ENCODE peak calls at places on chromosomes 16 and 17, in seven cellular contexts. J is ovary, S is thoracic aorta, W is AG04449, N is DND-41, U is fibroblast of lung, C is cardiac fibroblast. O is an unnamed sample.

GRCh38 chr17:80382956-80383355 is 32.0 kb upstream of the ENDOV start:
- DNase-seq in J (no peak), S (no peak), W (no peak), N (no peak), U (no peak), C (no peak), O (no peak)

GRCh38 chr17:58331815-58332719 is 3.5 kb upstream of the TSPOAP1 start:
- DNase-seq in J (no peak), S (no peak), W (no peak), N (peak), U (no peak), C (no peak), O (no peak)

GRCh38 chr16:88010343-88010970 is 59.2 kb downstream of the BANP start:
- DNase-seq in J (no peak), S (no peak), W (no peak), N (no peak), U (no peak), C (no peak), O (no peak)

GRCh38 chr16:56310685-56311084 is 114.7 kb downstream of the AMFR start:
- DNase-seq in J (no peak), S (no peak), W (no peak), N (no peak), U (no peak), C (no peak), O (no peak)

GRCh38 chr16:29943846-29944669 is 17.8 kb upstream of the TMEM219 start:
- DNase-seq in J (peak), S (no peak), W (peak), N (no peak), U (peak), C (peak), O (peak)

GRCh38 chr16:88315543-88316105 is 67.1 kb upstream of the ZNF469 start:
- DNase-seq in J (no peak), S (no peak), W (no peak), N (no peak), U (peak), C (peak), O (no peak)

GRCh38 chr17:17767096-17767470 is 69.7 kb downstream of the SREBF1 start:
- DNase-seq in J (no peak), S (no peak), W (no peak), N (no peak), U (no peak), C (no peak), O (no peak)

GRCh38 chr16:24758986-24759385 is 29.5 kb downstream of the TNRC6A start:
- DNase-seq in J (no peak), S (no peak), W (no peak), N (no peak), U (no peak), C (no peak), O (no peak)

GRCh38 chr17:15900871-15901270 is 44.1 kb upstream of the ADORA2B start:
- DNase-seq in J (no peak), S (no peak), W (no peak), N (no peak), U (no peak), C (no peak), O (no peak)
- H3K4me3 ChIP-seq in J (no peak), S (no peak), W (no peak), N (no peak), U (no peak), C (no peak), O (no peak)

GRCh38 chr17:30299000-30299399 is 7.3 kb upstream of the BLMH start:
- DNase-seq in J (no peak), S (no peak), W (no peak), N (no peak), U (peak), C (peak), O (no peak)
- TF ChIP-seq CTCF in J (no peak), S (no peak), W (peak), N (peak), U (peak), C (peak), O (peak)

DNA sequence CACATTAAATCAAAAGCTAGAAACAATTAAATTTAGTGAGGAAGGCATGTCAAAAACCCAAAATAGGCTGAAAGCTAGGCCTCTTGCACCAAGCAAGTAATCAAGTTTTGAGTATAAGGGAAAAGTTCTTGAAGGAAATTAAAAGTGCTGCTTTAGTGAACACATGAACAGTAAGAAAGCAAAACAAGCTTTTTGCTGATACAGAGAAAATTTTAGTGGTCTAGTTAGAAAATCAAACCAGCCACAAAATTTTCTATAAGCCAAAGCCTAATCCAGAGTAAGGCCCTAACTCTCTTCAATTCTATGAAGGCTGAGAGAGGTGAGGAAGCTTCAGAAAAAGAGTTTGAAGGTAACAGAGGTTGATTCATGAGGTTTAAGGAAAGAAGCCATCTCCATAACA is 116.2 kb downstream of the CYB561 start:
- DNase-seq in J (no peak), S (no peak), W (no peak), N (no peak), U (no peak), C (no peak), O (no peak)
- H3K4me3 ChIP-seq in J (no peak), S (no peak), W (no peak), N (no peak), U (no peak), C (no peak), O (no peak)

DNA sequence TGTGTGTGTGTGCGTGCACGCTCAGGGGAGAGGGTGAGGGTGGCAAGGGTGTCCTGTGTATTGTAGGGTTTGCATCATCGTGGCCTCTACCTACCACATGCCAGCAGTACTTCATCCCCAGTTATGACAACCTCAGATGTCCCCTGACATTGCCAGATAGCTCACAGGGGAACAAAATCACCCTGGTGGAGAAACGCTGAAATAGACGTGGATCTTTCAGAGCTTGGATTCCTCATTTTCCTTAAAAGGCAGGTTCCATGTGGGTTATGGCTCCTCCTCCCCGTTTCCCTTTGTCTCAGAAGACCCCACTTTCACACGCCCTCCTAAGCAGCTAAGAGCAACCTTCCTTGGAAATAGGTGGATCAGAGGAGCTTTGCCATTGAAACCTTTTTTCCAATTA is 75.2 kb upstream of the IRX3 start:
- DNase-seq in J (no peak), S (no peak), W (no peak), N (no peak), U (no peak), C (no peak), O (peak)
- TF ChIP-seq CTCF in J (no peak), S (no peak), W (no peak), N (no peak), U (peak), C (no peak), O (peak)

GRCh38 chr16:81447383-81448101 is 2.9 kb downstream of the CMIP start:
- DNase-seq in J (no peak), S (no peak), W (no peak), N (no peak), U (no peak), C (no peak), O (no peak)
- H3K4me3 ChIP-seq in J (no peak), S (peak), W (peak), N (peak), U (no peak), C (no peak), O (no peak)

GRCh38 chr17:12666718-12667117 is 1.0 kb downstream of the MYOCD start:
- DNase-seq in J (no peak), S (no peak), W (no peak), N (no peak), U (no peak), C (no peak), O (no peak)

GRCh38 chr17:12667299-12667958 is 1.7 kb downstream of the MYOCD start:
- DNase-seq in J (peak), S (no peak), W (peak), N (no peak), U (peak), C (peak), O (peak)

GRCh38 chr17:12664252-12664651 is 1.4 kb upstream of the MYOCD start:
- DNase-seq in J (no peak), S (no peak), W (no peak), N (no peak), U (no peak), C (no peak), O (no peak)

GRCh38 chr17:12664894-12665262 is 812 bp upstream of the MYOCD start:
- DNase-seq in J (no peak), S (no peak), W (no peak), N (no peak), U (no peak), C (no peak), O (no peak)

GRCh38 chr17:12665263-12666210 is at the start of gene MYOCD:
- DNase-seq in J (peak), S (peak), W (peak), N (no peak), U (no peak), C (no peak), O (no peak)
- TF ChIP-seq CTCF in J (no peak), S (no peak), W (no peak), N (no peak), U (no peak), C (no peak), O (no peak)

GRCh38 chr16:661184-661821 is 6.6 kb upstream of the RHOT2 start:
- DNase-seq in J (peak), S (no peak), W (no peak), N (no peak), U (no peak), C (no peak), O (no peak)
- H3K4me3 ChIP-seq in J (no peak), S (no peak), W (no peak), N (no peak), U (no peak), C (no peak), O (no peak)

O was measured in A673.